ENCODE peak calls at places on chromosome 15, in ten cellular contexts. K, Q, V, S, C, M, A, Y, J and D are unnamed samples.

GRCh38 chr15:32124726-32125125 is 94.4 kb downstream of the CHRNA7 start:
- DNase-seq in Q (no peak), V (no peak), A (no peak), M (no peak), S (no peak), J (no peak), K (no peak), Y (no peak), C (no peak), D (no peak)

GRCh38 chr15:74537736-74538135 is 3.3 kb upstream of the ARID3B start:
- DNase-seq in Y (no peak), C (no peak), V (no peak), A (no peak), Q (no peak), S (no peak), K (no peak), M (no peak), J (no peak), D (no peak)

GRCh38 chr15:55526559-55527036 is 18.6 kb upstream of the DNAAF4 start:
- DNase-seq in S (peak; percentile 83), C (no peak), M (no peak), K (peak; percentile 67), Y (no peak), A (peak; percentile 71), J (no peak), V (no peak), Q (peak; percentile 28), D (no peak)

GRCh38 chr15:61621146-61621545 is 392.0 kb upstream of the RORA start:
- DNase-seq in C (peak; percentile 1), A (peak; percentile 46), J (no peak), M (no peak), S (peak; percentile 73), Y (no peak), K (peak; percentile 9), Q (peak; percentile 30), V (peak; percentile 22), D (no peak)

GRCh38 chr15:60933914-60934885 is 294.9 kb downstream of the RORA start:
- DNase-seq in S (peak; percentile 93), Y (peak; percentile 7), J (no peak), M (no peak), C (no peak), Q (no peak), V (no peak), K (peak; percentile 66), A (peak; percentile 20), D (no peak)

GRCh38 chr15:89002281-89002761 is 85.9 kb upstream of the ABHD2 start:
- DNase-seq in Y (no peak), S (peak; percentile 51), M (no peak), K (peak; percentile 91), C (no peak), V (no peak), Q (no peak), A (peak; percentile 26), J (peak; percentile 68), D (peak; percentile 49)

GRCh38 chr15:29686445-29687203 is 135.6 kb downstream of the TJP1 start:
- DNase-seq in J (no peak), K (no peak), M (no peak), C (no peak), Y (no peak), V (no peak), Q (no peak), S (no peak), A (no peak), D (no peak)

GRCh38 chr15:78979456-78980320 is 34.8 kb upstream of the CTSH start:
- DNase-seq in J (no peak), S (peak; percentile 78), C (peak; percentile 10), Y (peak; percentile 31), K (peak; percentile 75), Q (peak; percentile 76), M (no peak), V (peak; percentile 85), A (peak; percentile 87), D (no peak)

GRCh38 chr15:77496710-77497107 is 76.0 kb downstream of the HMG20A start:
- DNase-seq in K (peak; percentile 100), A (peak; percentile 84), V (peak; percentile 83), Y (peak; percentile 68), M (no peak), Q (peak; percentile 89), C (peak; percentile 72), J (peak; percentile 88), S (peak; percentile 86), D (peak; percentile 95)

GRCh38 chr15:93703092-93703785 is 528.1 kb upstream of the MCTP2 start:
- DNase-seq in Y (no peak), V (no peak), S (peak; percentile 77), Q (peak; percentile 25), K (no peak), C (no peak), A (peak; percentile 8), M (no peak), J (no peak), D (no peak)

GRCh38 chr15:22973286-22973685 is 6.9 kb downstream of the CYFIP1 start:
- DNase-seq in S (peak; percentile 24), Q (no peak), C (no peak), M (no peak), A (no peak), V (no peak), K (no peak), Y (no peak), J (no peak), D (peak; percentile 54)

GRCh38 chr15:98807262-98807661 is 158.9 kb downstream of the IGF1R start:
- DNase-seq in A (no peak), M (no peak), V (no peak), Y (no peak), C (no peak), K (peak; percentile 92), J (no peak), Q (no peak), S (no peak), D (no peak)